ENCODE peak calls at places on chromosomes 7 and 10, in eight cellular contexts. T, N, X, E, K, F, V and G are unnamed samples.

GRCh38 chr10:88661018-88661417 is 3.2 kb upstream of the LIPF start:
- DNase-seq in F (no peak), T (no peak), E (no peak), K (no peak), N (peak; percentile 17), X (no peak), V (no peak), G (no peak)

GRCh38 chr7:55405856-55406541 is 40.9 kb downstream of the LANCL2 start:
- DNase-seq in E (no peak), N (no peak), V (peak; percentile 17), F (no peak), X (peak; percentile 83), T (no peak), K (no peak), G (no peak)

GRCh38 chr10:49609283-49610014 is 661 bp upstream of the SLC18A3 start:
- DNase-seq in F (no peak), V (no peak), K (no peak), X (peak; percentile 13), N (no peak), E (no peak), T (no peak), G (no peak)

GRCh38 chr7:142391191-142391992 is 133.5 kb upstream of the PRSS58 start:
- DNase-seq in T (peak; percentile 20), V (no peak), E (no peak), K (no peak), F (no peak), X (no peak), N (no peak), G (peak; percentile 41)

GRCh38 chr7:93873998-93874574 is 16.5 kb downstream of the TFPI2 start:
- DNase-seq in N (no peak), K (no peak), E (no peak), X (no peak), T (no peak), F (no peak), V (no peak), G (no peak)

GRCh38 chr7:3095046-3095445 is 51.4 kb upstream of the CARD11 start:
- DNase-seq in N (no peak), X (no peak), V (no peak), K (no peak), F (peak; percentile 5), E (no peak), T (peak; percentile 62), G (peak; percentile 4)

GRCh38 chr7:156505876-156506275 is 134.7 kb upstream of the RNF32 start:
- DNase-seq in X (no peak), K (no peak), N (no peak), F (no peak), T (no peak), V (no peak), E (no peak), G (no peak)

GRCh38 chr7:73799282-73800141 is 29.4 kb upstream of the CLDN3 start:
- DNase-seq in X (no peak), T (no peak), V (no peak), F (no peak), K (no peak), E (no peak), N (no peak), G (no peak)

GRCh38 chr7:106623846-106624245 is 37.1 kb downstream of the CCDC71L start:
- DNase-seq in K (no peak), V (no peak), X (no peak), N (peak; percentile 42), E (no peak), F (no peak), T (no peak), G (no peak)

GRCh38 chr7:23276947-23277346 is 22.2 kb upstream of the MALSU1 start:
- DNase-seq in E (no peak), T (no peak), F (no peak), V (no peak), N (no peak), K (no peak), X (no peak), G (no peak)

GRCh38 chr10:103590744-103591291 is 97.3 kb downstream of the NEURL1 start:
- DNase-seq in K (no peak), V (no peak), T (no peak), E (no peak), F (no peak), N (no peak), X (no peak), G (no peak)

GRCh38 chr7:2084781-2085505 is 147.8 kb downstream of the MAD1L1 start:
- DNase-seq in T (no peak), K (no peak), V (no peak), N (no peak), X (no peak), E (no peak), F (no peak), G (no peak)

GRCh38 chr7:77427996-77428603 is 12.0 kb upstream of the GSAP start:
- DNase-seq in V (no peak), E (no peak), K (no peak), T (peak; percentile 55), F (peak; percentile 18), N (peak; percentile 51), X (no peak), G (peak; percentile 56)